ENCODE peak calls at places on chromosomes 2 and 18, in six cellular contexts. V, G, X, F, C and R are unnamed samples.

GRCh38 chr18:26863122-26863879 is 2.2 kb downstream of the AQP4 start:
- DNase-seq in V (peak; percentile 65), G (peak; percentile 33), X (peak; percentile 48), F (no peak), C (no peak), R (no peak)

GRCh38 chr18:9846162-9846915 is 39.4 kb upstream of the TXNDC2 start:
- DNase-seq in V (no peak), G (no peak), X (no peak), F (no peak), C (no peak), R (peak; percentile 33)

GRCh38 chr2:134764164-134764563 is 45.4 kb upstream of the TMEM163 start:
- DNase-seq in V (no peak), G (no peak), X (no peak), F (no peak), C (no peak), R (no peak)

GRCh38 chr2:23200056-23200455 is 184.9 kb upstream of the KLHL29 start:
- DNase-seq in V (no peak), G (no peak), X (peak; percentile 8), F (no peak), C (no peak), R (no peak)

GRCh38 chr2:45319683-45320082 is 291.4 kb downstream of the SRBD1 start:
- DNase-seq in V (peak; percentile 14), G (no peak), X (no peak), F (no peak), C (no peak), R (no peak)

GRCh38 chr2:38765149-38765548 is 12.9 kb upstream of the GEMIN6 start:
- DNase-seq in V (no peak), G (no peak), X (peak; percentile 73), F (no peak), C (no peak), R (no peak)

GRCh38 chr18:1846640-1847039 is 724.7 kb downstream of the METTL4 start:
- DNase-seq in V (no peak), G (no peak), X (peak; percentile 8), F (no peak), C (no peak), R (peak; percentile 24)

GRCh38 chr2:174158003-174158402 is 90.3 kb downstream of the OLA1 start:
- DNase-seq in V (peak; percentile 86), G (no peak), X (peak; percentile 68), F (no peak), C (peak; percentile 68), R (peak; percentile 51)

GRCh38 chr18:5534845-5535244 is 9.0 kb downstream of the EPB41L3 start:
- DNase-seq in V (no peak), G (no peak), X (peak; percentile 49), F (no peak), C (no peak), R (no peak)

GRCh38 chr2:1995987-1996386 is 251.7 kb upstream of the PXDN start:
- DNase-seq in V (no peak), G (no peak), X (no peak), F (no peak), C (no peak), R (peak; percentile 80)

GRCh38 chr2:103788875-103789715 is 1027.3 kb downstream of the TMEM182 start:
- DNase-seq in V (peak; percentile 82), G (peak; percentile 12), X (peak; percentile 94), F (no peak), C (peak; percentile 4), R (peak; percentile 50)

GRCh38 chr2:37730037-37730813 is 58.8 kb upstream of the CDC42EP3 start:
- DNase-seq in V (no peak), G (no peak), X (no peak), F (no peak), C (no peak), R (no peak)

GRCh38 chr18:79639072-79639829 is 40.4 kb upstream of the CTDP1 start:
- DNase-seq in V (peak; percentile 24), G (no peak), X (no peak), F (no peak), C (no peak), R (no peak)

GRCh38 chr2:160532388-160532787 is 38.8 kb upstream of the RBMS1 start:
- DNase-seq in V (no peak), G (no peak), X (no peak), F (no peak), C (no peak), R (no peak)

GRCh38 chr18:5710235-5710634 is 166.4 kb upstream of the EPB41L3 start:
- DNase-seq in V (peak; percentile 30), G (no peak), X (no peak), F (no peak), C (no peak), R (no peak)

GRCh38 chr2:201696151-201696659 is 2.2 kb downstream of the MPP4 start:
- DNase-seq in V (no peak), G (no peak), X (peak; percentile 25), F (no peak), C (no peak), R (peak; percentile 63)

GRCh38 chr18:13241083-13241892 is 22.7 kb downstream of the LDLRAD4 start:
- DNase-seq in V (no peak), G (no peak), X (no peak), F (peak; percentile 37), C (no peak), R (no peak)

GRCh38 chr2:111057721-111058120 is 63.0 kb upstream of the BCL2L11 start:
- DNase-seq in V (no peak), G (no peak), X (no peak), F (no peak), C (no peak), R (no peak)

GRCh38 chr2:64978514-64979268 is 10.5 kb upstream of the SLC1A4 start:
- DNase-seq in V (peak; percentile 29), G (no peak), X (peak; percentile 48), F (no peak), C (no peak), R (peak; percentile 31)

GRCh38 chr2:60544059-60544458 is 9.4 kb downstream of the BCL11A start:
- DNase-seq in V (no peak), G (no peak), X (no peak), F (no peak), C (no peak), R (no peak)

GRCh38 chr2:204407209-204408070 is 137.8 kb upstream of the PARD3B start:
- DNase-seq in V (peak; percentile 58), G (no peak), X (no peak), F (no peak), C (peak; percentile 84), R (peak; percentile 51)

GRCh38 chr2:65379721-65380171 is 52.7 kb downstream of the SPRED2 start:
- DNase-seq in V (no peak), G (no peak), X (no peak), F (no peak), C (peak; percentile 80), R (no peak)

GRCh38 chr2:27885656-27886055 is 4.5 kb downstream of the RBKS start:
- DNase-seq in V (no peak), G (no peak), X (no peak), F (no peak), C (no peak), R (peak; percentile 35)

GRCh38 chr2:227033471-227034148 is 130.4 kb downstream of the COL4A4 start:
- DNase-seq in V (peak; percentile 80), G (no peak), X (peak; percentile 29), F (no peak), C (peak; percentile 43), R (peak; percentile 78)

GRCh38 chr2:8822218-8822617 is 15.2 kb downstream of the KIDINS220 start:
- DNase-seq in V (no peak), G (no peak), X (no peak), F (no peak), C (peak; percentile 20), R (no peak)

GRCh38 chr18:77433076-77433475 is 183.4 kb downstream of the GALR1 start:
- DNase-seq in V (no peak), G (no peak), X (no peak), F (no peak), C (no peak), R (no peak)

GRCh38 chr2:236577481-236578410 is 8.1 kb downstream of the ACKR3 start:
- DNase-seq in V (no peak), G (no peak), X (no peak), F (no peak), C (no peak), R (no peak)

GRCh38 chr2:20648207-20648606 is 2.7 kb downstream of the HS1BP3 start:
- DNase-seq in V (no peak), G (no peak), X (no peak), F (no peak), C (no peak), R (no peak)

GRCh38 chr18:65748321-65748720 is 2.5 kb upstream of the CDH7 start:
- DNase-seq in V (no peak), G (no peak), X (no peak), F (no peak), C (no peak), R (no peak)

GRCh38 chr18:27609221-27609620 is 424.1 kb upstream of the CHST9 start:
- DNase-seq in V (no peak), G (no peak), X (no peak), F (no peak), C (no peak), R (no peak)

GRCh38 chr2:17877811-17878221 is 651 bp upstream of the KCNS3 start:
- DNase-seq in V (peak; percentile 57), G (peak; percentile 33), X (no peak), F (no peak), C (no peak), R (no peak)

GRCh38 chr2:19848029-19848750 is 53.6 kb downstream of the TTC32 start:
- DNase-seq in V (no peak), G (no peak), X (no peak), F (no peak), C (no peak), R (no peak)

GRCh38 chr2:38386377-38386776 is 9.3 kb upstream of the ATL2 start:
- DNase-seq in V (no peak), G (no peak), X (no peak), F (no peak), C (no peak), R (no peak)

GRCh38 chr2:195531754-195532153 is 125.3 kb upstream of the SLC39A10 start:
- DNase-seq in V (no peak), G (no peak), X (peak; percentile 53), F (no peak), C (no peak), R (no peak)

GRCh38 chr2:36441816-36442215 is 86.2 kb downstream of the CRIM1 start:
- DNase-seq in V (no peak), G (no peak), X (no peak), F (no peak), C (no peak), R (no peak)

GRCh38 chr18:56702946-56703345 is 51.8 kb downstream of the WDR7 start:
- DNase-seq in V (peak; percentile 36), G (no peak), X (peak; percentile 58), F (no peak), C (peak; percentile 24), R (peak; percentile 55)

GRCh38 chr2:175414872-175415487 is 233.5 kb upstream of the ATP5MC3 start:
- DNase-seq in V (peak; percentile 75), G (no peak), X (peak; percentile 85), F (no peak), C (peak; percentile 55), R (peak; percentile 54)

GRCh38 chr2:11344956-11345671 is 678 bp upstream of the ROCK2 start:
- DNase-seq in V (peak; percentile 81), G (no peak), X (peak; percentile 79), F (no peak), C (peak; percentile 74), R (peak; percentile 67)

GRCh38 chr18:58615150-58616132 is 13.4 kb downstream of the ALPK2 start:
- DNase-seq in V (no peak), G (no peak), X (no peak), F (peak; percentile 60), C (no peak), R (no peak)

GRCh38 chr2:95260028-95261023 is 13.9 kb upstream of the PROM2 start:
- DNase-seq in V (peak; percentile 23), G (no peak), X (no peak), F (no peak), C (no peak), R (no peak)